ENCODE peak calls at places on chromosomes 13 and 19, in five cellular contexts. H is A172, F is astrocyte of the cerebellum, R is iPS-NIHi11, T is brain microvascular endothelial cell. X is an unnamed sample.

GRCh38 chr19:43997631-43998290 is 5.0 kb upstream of the ZNF230 start:
- DNase-seq in H (peak), F (no peak), R (no peak), T (peak), X (no peak)

GRCh38 chr19:45765365-45766292 is 3.4 kb downstream of the SIX5 start:
- DNase-seq in H (no peak), F (no peak), R (no peak), T (no peak), X (no peak)

GRCh38 chr13:51420681-51421476 is 32.0 kb downstream of the INTS6 start:
- DNase-seq in H (no peak), F (no peak), R (no peak), T (no peak), X (no peak)

GRCh38 chr13:114211446-114211845 is 23.3 kb upstream of the CDC16 start:
- DNase-seq in H (no peak), F (no peak), R (no peak), T (no peak), X (no peak)

GRCh38 chr13:49527123-49527522 is 31.4 kb downstream of the PHF11 start:
- DNase-seq in H (no peak), F (no peak), R (no peak), T (no peak), X (no peak)

GRCh38 chr19:12943437-12944044 is 2.1 kb upstream of the RAD23A start:
- DNase-seq in H (no peak), F (no peak), R (no peak), T (no peak), X (no peak)

GRCh38 chr13:81540777-81541176 is 1199.9 kb upstream of the SPRY2 start:
- DNase-seq in H (no peak), F (peak), R (no peak), T (no peak), X (no peak)

GRCh38 chr19:17021793-17022590 is 4.6 kb downstream of the CPAMD8 start:
- DNase-seq in H (no peak), F (no peak), R (no peak), T (no peak), X (no peak)

GRCh38 chr19:7652061-7652641 is 15.2 kb downstream of the STXBP2 start:
- DNase-seq in H (peak), F (peak), R (peak), T (peak), X (peak)

GRCh38 chr13:21478881-21479808 is 20.0 kb upstream of the ZDHHC20 start:
- DNase-seq in H (peak), F (peak), R (peak), T (peak), X (peak)

GRCh38 chr19:19207637-19208582 is 3.8 kb upstream of the NCAN start:
- DNase-seq in H (no peak), F (no peak), R (no peak), T (no peak), X (no peak)

GRCh38 chr19:6476155-6476895 is 5.3 kb downstream of the DENND1C start:
- DNase-seq in H (peak), F (peak), R (peak), T (peak), X (peak)

GRCh38 chr13:40440990-40441820 is 225.2 kb downstream of the FOXO1 start:
- DNase-seq in H (peak), F (peak), R (peak), T (no peak), X (peak)

GRCh38 chr19:35756373-35757230 is at the start of gene HSPB6:
- DNase-seq in H (no peak), F (peak), R (no peak), T (peak), X (no peak)

GRCh38 chr19:49342291-49342721 is 7.1 kb downstream of the CD37 start:
- DNase-seq in H (no peak), F (no peak), R (no peak), T (no peak), X (no peak)

GRCh38 chr13:31927219-31927653 is 104.3 kb upstream of the FRY start:
- DNase-seq in H (no peak), F (no peak), R (no peak), T (no peak), X (no peak)

GRCh38 chr19:39110263-39110967 is 15.2 kb upstream of the PAK4 start:
- DNase-seq in H (peak), F (no peak), R (peak), T (no peak), X (peak)

GRCh38 chr13:111217661-111218060 is 102.6 kb downstream of the ARHGEF7 start:
- DNase-seq in H (no peak), F (no peak), R (no peak), T (no peak), X (no peak)

GRCh38 chr13:19890030-19890429 is 26.6 kb upstream of the ZMYM5 start:
- DNase-seq in H (no peak), F (no peak), R (no peak), T (no peak), X (peak)

GRCh38 chr13:48542581-48543341 is 9.9 kb upstream of the RCBTB2 start:
- DNase-seq in H (no peak), F (no peak), R (peak), T (peak), X (peak)

GRCh38 chr19:54473071-54473941 is at the start of gene CDC42EP5:
- DNase-seq in H (peak), F (no peak), R (peak), T (peak), X (no peak)

GRCh38 chr19:33387351-33388230 is 14.1 kb downstream of the CEBPG start:
- DNase-seq in H (no peak), F (no peak), R (no peak), T (no peak), X (no peak)

GRCh38 chr13:101967216-101967615 is 434.6 kb downstream of the FGF14 start:
- DNase-seq in H (no peak), F (no peak), R (no peak), T (no peak), X (no peak)

X was measured in kidney glomerular epithelial cell.